ENCODE peak calls at places on chromosomes 12 and 14, in eight cellular contexts. O is lower lobe of right lung, E is cardiac muscle cell, A is left ventricle myocardium inferior, H is A549, P is stomach, G is upper lobe of right lung, Z is MM.1S. X is an unnamed sample. For H3K9me3, the result is how much of the 10 kb centered on the place peaks cover.

GRCh38 chr14:32513571-32514009 is 184.5 kb downstream of the AKAP6 start:
- DNase-seq in H (no peak), O (no peak), Z (peak), E (peak), A (no peak), G (no peak), P (no peak), X (no peak)

GRCh38 chr12:128829870-128830504 is 6.2 kb upstream of the SLC15A4 start:
- DNase-seq in A (no peak), E (no peak), Z (peak), P (peak), O (peak), H (no peak), G (no peak), X (no peak)

GRCh38 chr12:6334940-6335450 is 6.9 kb downstream of the TNFRSF1A start:
- DNase-seq in G (no peak), P (peak), A (no peak), H (no peak), O (no peak), Z (no peak), E (no peak), X (no peak)

GRCh38 chr12:101713930-101714329 is 16.5 kb downstream of the CHPT1 start:
- DNase-seq in O (no peak), P (no peak), Z (no peak), H (no peak), G (no peak), E (no peak), A (no peak), X (no peak)

GRCh38 chr14:104874110-104874531 is 9.1 kb downstream of the CEP170B start:
- DNase-seq in H (no peak), Z (no peak), E (no peak), G (peak), A (no peak), O (no peak), P (no peak), X (no peak)

GRCh38 chr12:16610006-16610520 is 4.1 kb upstream of the LMO3 start:
- DNase-seq in A (no peak), Z (no peak), H (no peak), O (no peak), P (no peak), G (no peak), E (no peak), X (no peak)

GRCh38 chr12:105986779-105987686 is 151.7 kb downstream of the NUAK1 start:
- DNase-seq in P (no peak), Z (peak), G (no peak), O (no peak), H (no peak), E (peak), A (no peak), X (no peak)

GRCh38 chr14:106846218-106846617 is 1319.8 kb downstream of the TMEM121 start:
- DNase-seq in P (no peak), G (no peak), O (no peak), A (no peak), Z (no peak), H (no peak), E (no peak), X (no peak)

GRCh38 chr14:26525057-26525456 is 72.8 kb downstream of the NOVA1 start:
- DNase-seq in P (no peak), G (no peak), O (no peak), Z (no peak), E (peak), H (no peak), A (no peak), X (no peak)

GRCh38 chr12:64522316-64522715 is 70.4 kb downstream of the TBK1 start:
- DNase-seq in G (no peak), E (peak), A (no peak), Z (no peak), O (no peak), H (no peak), P (no peak), X (no peak)

GRCh38 chr14:34098045-34098984 is 147.4 kb upstream of the EGLN3 start:
- DNase-seq in O (no peak), G (no peak), Z (no peak), A (no peak), E (peak), P (peak), H (peak), X (no peak)

GRCh38 chr14:69092840-69093422 is 60.0 kb downstream of the DCAF5 start:
- DNase-seq in P (no peak), G (no peak), A (no peak), H (no peak), Z (no peak), E (no peak), O (no peak), X (no peak)

GRCh38 chr12:12439636-12440035 is 82.8 kb downstream of the BORCS5 start:
- DNase-seq in E (peak), P (no peak), O (no peak), H (peak), A (no peak), G (no peak), Z (no peak), X (peak)

GRCh38 chr12:115440438-115440837 is 756.5 kb upstream of the TBX3 start:
- DNase-seq in G (no peak), H (peak), A (peak), E (peak), P (peak), O (no peak), Z (no peak), X (no peak)

GRCh38 chr14:77458249-77458950 is 507 bp downstream of the AHSA1 start:
- DNase-seq in Z (peak), O (peak), G (no peak), A (no peak), P (peak), E (peak), H (peak), X (peak)

GRCh38 chr12:6963016-6963731 is 7.3 kb downstream of the PHB2 start:
- DNase-seq in E (no peak), P (peak), A (peak), G (peak), Z (no peak), O (peak), H (no peak), X (no peak)

GRCh38 chr14:100914597-100915021 is 11.1 kb upstream of the RTL1 start:
- DNase-seq in A (no peak), G (no peak), E (no peak), H (no peak), Z (no peak), P (no peak), O (no peak), X (no peak)

GRCh38 chr12:110547090-110547489 is 36.0 kb downstream of the PPTC7 start:
- DNase-seq in G (no peak), O (no peak), E (no peak), H (no peak), A (no peak), P (no peak), Z (no peak), X (no peak)

GRCh38 chr14:65332141-65332871 is 80.2 kb upstream of the FUT8 start:
- DNase-seq in P (no peak), O (no peak), H (no peak), Z (no peak), A (no peak), G (no peak), E (no peak), X (no peak)

GRCh38 chr14:68397371-68397779 is 395.5 kb downstream of the ZFP36L1 start:
- DNase-seq in E (no peak), Z (no peak), G (peak), A (peak), P (no peak), H (no peak), O (peak), X (no peak)

GRCh38 chr12:34356233-34356987 is 334.1 kb downstream of the ALG10 start:
- DNase-seq in H (no peak), Z (no peak), E (no peak), P (no peak), A (no peak), O (no peak), G (no peak), X (no peak)
- H3K9me3 ChIP-seq in H (under half), Z (under half), E (under half), P (half or more), A (half or more), O (under half), G (under half), X (under half)

GRCh38 chr12:58607805-58608204 is 312.5 kb downstream of the LRIG3 start:
- DNase-seq in H (no peak), O (no peak), P (no peak), A (no peak), G (no peak), Z (no peak), E (no peak), X (no peak)
- H3K27ac ChIP-seq in H (no peak), O (no peak), P (no peak), A (no peak), G (no peak), Z (no peak), E (no peak), X (no peak)

GRCh38 chr14:20970647-20970982 is 15.3 kb downstream of the RNASE2 start:
- DNase-seq in A (no peak), P (no peak), O (no peak), H (no peak), G (no peak), E (no peak), Z (no peak), X (no peak)

GRCh38 chr14:20973501-20973900 is 16.3 kb upstream of the METTL17 start:
- DNase-seq in E (no peak), G (no peak), O (no peak), Z (no peak), P (no peak), H (no peak), A (no peak), X (no peak)

GRCh38 chr14:20970983-20971704 is 15.9 kb downstream of the RNASE2 start:
- DNase-seq in E (peak), G (peak), A (peak), Z (peak), P (peak), O (peak), H (peak), X (peak)

GRCh38 chr14:20969336-20969735 is 14.0 kb downstream of the RNASE2 start:
- DNase-seq in A (no peak), G (no peak), P (no peak), E (no peak), Z (no peak), O (no peak), H (no peak), X (no peak)

DNA sequence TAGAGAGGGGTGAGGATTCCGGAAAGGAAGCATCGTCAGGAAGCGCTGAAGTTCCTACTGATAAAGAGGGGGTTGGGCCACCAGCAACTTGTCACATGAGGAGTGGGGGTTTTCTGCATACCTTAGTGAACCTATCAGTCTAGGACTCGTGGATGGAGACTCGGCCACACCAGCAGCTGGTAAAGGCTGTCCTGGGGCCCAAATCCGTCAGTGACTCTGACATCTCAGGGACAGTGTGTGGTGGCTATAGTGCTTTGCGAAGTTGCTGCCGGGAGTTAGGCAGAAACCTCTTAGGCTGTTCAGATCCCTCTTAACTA is 16.4 kb downstream of the RNASE2 start:
- DNase-seq in H (no peak), Z (no peak), O (no peak), E (no peak), G (no peak), A (no peak), P (no peak), X (no peak)
- H3K4me3 ChIP-seq in H (peak), Z (peak), O (peak), E (no peak), G (peak), A (peak), P (peak), X (peak)

GRCh38 chr12:34306133-34306830 is 284.0 kb downstream of the ALG10 start:
- DNase-seq in P (no peak), G (no peak), H (no peak), A (no peak), O (no peak), E (no peak), Z (no peak), X (no peak)
- H3K9me3 ChIP-seq in P (half or more), G (under half), H (under half), A (half or more), O (under half), E (under half), Z (under half), X (under half)

DNA sequence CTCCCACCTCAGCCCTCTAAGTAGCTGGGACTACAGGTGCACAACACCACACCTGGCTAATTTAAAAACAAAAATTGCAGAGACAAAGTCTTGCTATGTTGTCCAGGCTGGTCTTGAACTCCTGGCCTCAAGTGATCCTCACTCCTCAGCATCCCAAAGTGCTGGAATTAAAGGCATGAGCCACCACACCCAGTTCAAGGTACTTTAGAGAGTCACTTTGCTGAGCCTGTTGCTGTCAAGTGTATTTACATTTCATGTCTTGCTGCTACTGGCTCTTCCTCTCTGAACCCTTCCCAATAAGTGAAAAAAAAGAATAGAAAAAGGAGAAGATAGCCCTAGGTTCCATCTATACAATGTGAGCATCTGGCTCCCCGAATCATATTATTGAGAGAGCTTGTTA is 38.4 kb downstream of the SLCO1A2 start:
- DNase-seq in O (no peak), H (no peak), E (no peak), P (no peak), Z (no peak), G (no peak), A (no peak), X (no peak)
- H3K27ac ChIP-seq in O (no peak), H (no peak), E (no peak), P (no peak), Z (no peak), G (no peak), A (no peak), X (no peak)

DNA sequence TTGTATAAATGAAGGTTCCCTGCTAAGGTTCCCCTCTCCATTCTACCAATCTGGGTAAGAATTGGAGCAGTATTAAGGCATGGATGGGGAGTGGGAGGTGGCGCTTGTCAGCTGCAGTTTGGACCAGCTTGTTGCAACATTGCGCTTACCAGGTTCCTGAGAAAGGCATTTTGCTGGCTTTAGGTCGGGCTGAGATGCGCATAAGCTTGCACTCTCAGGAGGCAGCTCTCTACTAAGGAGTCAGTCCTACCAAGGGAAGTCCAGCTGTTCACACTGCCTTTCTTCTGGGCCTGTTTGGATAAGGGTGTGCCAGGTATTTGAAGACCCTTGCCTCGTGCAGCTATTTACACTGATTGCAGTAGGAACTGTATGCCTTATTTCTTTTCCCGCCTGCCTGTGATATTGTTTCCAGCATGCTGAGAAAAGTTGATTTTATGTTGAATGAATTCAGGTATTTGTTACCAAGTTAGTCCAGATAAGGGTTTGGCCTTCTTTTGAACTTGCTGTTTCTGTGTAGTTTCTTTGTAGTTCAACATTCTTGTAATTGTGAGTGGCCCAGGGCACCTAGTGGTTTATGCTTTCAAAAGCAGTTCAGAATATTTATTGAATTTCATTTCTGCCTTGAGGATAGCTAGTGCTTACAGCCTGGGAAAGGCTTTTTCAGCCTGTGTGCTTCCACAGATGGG is 2.6 kb downstream of the MLEC start:
- DNase-seq in O (no peak), A (no peak), E (no peak), H (no peak), G (no peak), P (no peak), Z (no peak), X (no peak)
- H3K4me3 ChIP-seq in O (peak), A (peak), E (peak), H (peak), G (peak), P (peak), Z (no peak), X (no peak)

GRCh38 chr14:20548414-20549158 is 12.3 kb downstream of the RNASE9 start:
- DNase-seq in G (no peak), H (no peak), Z (no peak), O (no peak), E (no peak), P (no peak), A (no peak), X (no peak)
- H3K9me3 ChIP-seq in G (under half), H (under half), Z (under half), O (under half), E (under half), P (under half), A (under half), X (under half)

GRCh38 chr14:92986254-92987147 is 63.6 kb downstream of the CHGA start:
- DNase-seq in O (peak), E (peak), P (peak), G (no peak), H (peak), Z (no peak), A (no peak), X (no peak)

GRCh38 chr14:92987148-92987570 is 64.2 kb downstream of the CHGA start:
- DNase-seq in E (no peak), O (no peak), Z (no peak), G (no peak), A (no peak), H (no peak), P (no peak), X (no peak)

GRCh38 chr14:92984896-92985295 is 61.9 kb downstream of the CHGA start:
- DNase-seq in Z (no peak), G (no peak), P (no peak), A (no peak), E (no peak), O (no peak), H (no peak), X (no peak)

GRCh38 chr14:92984082-92984788 is 61.3 kb downstream of the CHGA start:
- DNase-seq in Z (no peak), H (no peak), A (no peak), E (no peak), G (no peak), P (no peak), O (no peak), X (no peak)

GRCh38 chr14:92985521-92985920 is 62.6 kb downstream of the CHGA start:
- DNase-seq in P (no peak), O (no peak), H (no peak), A (no peak), Z (no peak), E (no peak), G (no peak), X (no peak)
- H3K27ac ChIP-seq in P (peak), O (no peak), H (peak), A (peak), Z (no peak), E (no peak), G (peak), X (no peak)

DNA sequence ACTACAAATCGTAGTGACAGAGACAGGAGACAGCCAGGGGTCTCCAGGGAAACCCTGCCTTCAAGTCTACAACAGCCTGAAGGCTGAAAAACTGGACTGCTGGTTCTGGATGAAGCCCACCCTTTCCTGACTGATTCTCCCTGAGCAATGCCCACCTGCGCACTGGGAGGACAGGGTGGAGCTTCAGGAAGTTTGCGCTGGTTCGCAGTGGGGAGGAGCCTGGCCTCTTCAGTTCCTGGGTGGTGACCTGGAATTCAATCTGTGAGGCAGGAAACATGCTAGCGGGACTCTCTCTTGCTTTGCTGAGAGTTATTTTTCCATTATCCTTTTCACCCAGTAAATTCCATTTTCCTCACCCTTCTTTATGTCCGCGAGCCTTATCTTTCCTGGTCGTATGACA is 600.8 kb downstream of the TRHDE start:
- DNase-seq in O (no peak), A (no peak), P (no peak), Z (no peak), H (no peak), E (no peak), G (no peak), X (no peak)
- H3K4me3 ChIP-seq in O (no peak), A (no peak), P (no peak), Z (no peak), H (no peak), E (no peak), G (no peak), X (no peak)

GRCh38 chr12:10154145-10154496 is 17.8 kb downstream of the OLR1 start:
- DNase-seq in A (no peak), H (no peak), E (no peak), Z (no peak), G (no peak), O (no peak), P (no peak), X (no peak)
- H3K9me3 ChIP-seq in A (under half), H (under half), E (under half), Z (under half), G (under half), O (under half), P (under half), X (under half)

X was measured in effector memory CD4-positive, alpha-beta T cell.